ENCODE peak calls at places on chromosomes 3 and 15, in six cellular contexts. P is IMR-90, U is body of pancreas, J is tibial nerve, X is vagina, Y is adrenal gland. S is an unnamed sample. For H3K4me1, the result is how much of the 10 kb centered on the place peaks cover.

GRCh38 chr3:159796744-159797143 is 191.9 kb upstream of the IL12A start:
- DNase-seq in P (peak), U (no peak), J (no peak), X (no peak), Y (no peak), S (no peak)

GRCh38 chr15:96804754-96805153 is 474.3 kb downstream of the NR2F2 start:
- DNase-seq in P (no peak), U (no peak), J (no peak), X (no peak), Y (no peak), S (no peak)

GRCh38 chr15:78060232-78060631 is 17.3 kb downstream of the TBC1D2B start:
- DNase-seq in P (no peak), U (no peak), J (no peak), X (no peak), Y (no peak), S (no peak)

GRCh38 chr3:138696661-138697370 is 88.2 kb downstream of the FAIM start:
- DNase-seq in P (no peak), U (no peak), J (no peak), X (no peak), Y (no peak), S (no peak)

GRCh38 chr3:101996832-101997231 is 147.5 kb downstream of the NFKBIZ start:
- DNase-seq in P (no peak), U (no peak), J (no peak), X (no peak), Y (no peak), S (no peak)

GRCh38 chr15:61083781-61084134 is 145.3 kb downstream of the RORA start:
- DNase-seq in P (no peak), U (no peak), J (no peak), X (no peak), Y (no peak), S (no peak)

GRCh38 chr15:101250331-101250730 is 1.5 kb downstream of the CHSY1 start:
- DNase-seq in P (peak), U (no peak), J (no peak), X (no peak), Y (no peak), S (no peak)

GRCh38 chr3:131038326-131038725 is 11.6 kb downstream of the NEK11 start:
- DNase-seq in P (peak), U (no peak), J (no peak), X (no peak), Y (no peak), S (no peak)

GRCh38 chr3:155185623-155186022 is 105.5 kb downstream of the MME start:
- DNase-seq in P (peak), U (no peak), J (no peak), X (no peak), Y (no peak), S (no peak)

GRCh38 chr15:95799286-95800187 is 531.0 kb upstream of the NR2F2 start:
- DNase-seq in P (peak), U (no peak), J (no peak), X (no peak), Y (no peak), S (no peak)

GRCh38 chr3:37519661-37520060 is 342.0 kb upstream of the CTDSPL start:
- DNase-seq in P (no peak), U (no peak), J (no peak), X (no peak), Y (no peak), S (no peak)

GRCh38 chr15:63531586-63531985 is 27.2 kb downstream of the USP3 start:
- DNase-seq in P (no peak), U (no peak), J (no peak), X (no peak), Y (no peak), S (no peak)

GRCh38 chr15:83285979-83286553 is 1.6 kb upstream of the BNC1 start:
- DNase-seq in P (peak), U (no peak), J (no peak), X (no peak), Y (no peak), S (no peak)

GRCh38 chr3:177056927-177057326 is 140.4 kb downstream of the TBL1XR1 start:
- DNase-seq in P (no peak), U (no peak), J (no peak), X (no peak), Y (no peak), S (no peak)

GRCh38 chr3:187587012-187587544 is 83.1 kb downstream of the SST start:
- DNase-seq in P (no peak), U (no peak), J (no peak), X (no peak), Y (no peak), S (no peak)

GRCh38 chr3:156685752-156686151 is 11.4 kb downstream of the TIPARP start:
- DNase-seq in P (no peak), U (no peak), J (no peak), X (no peak), Y (no peak), S (no peak)

GRCh38 chr3:52204337-52205073 is 6.5 kb downstream of the ALAS1 start:
- DNase-seq in P (peak), U (peak), J (no peak), X (no peak), Y (no peak), S (no peak)

GRCh38 chr15:63135804-63136203 is 14.1 kb downstream of the LACTB start:
- DNase-seq in P (peak), U (no peak), J (no peak), X (no peak), Y (no peak), S (no peak)

GRCh38 chr15:57330619-57331018 is 45.7 kb upstream of the CGNL1 start:
- DNase-seq in P (peak), U (no peak), J (no peak), X (no peak), Y (no peak), S (no peak)

GRCh38 chr3:16665282-16665741 is 60.1 kb upstream of the DAZL start:
- DNase-seq in P (no peak), U (no peak), J (no peak), X (no peak), Y (no peak), S (no peak)

DNA sequence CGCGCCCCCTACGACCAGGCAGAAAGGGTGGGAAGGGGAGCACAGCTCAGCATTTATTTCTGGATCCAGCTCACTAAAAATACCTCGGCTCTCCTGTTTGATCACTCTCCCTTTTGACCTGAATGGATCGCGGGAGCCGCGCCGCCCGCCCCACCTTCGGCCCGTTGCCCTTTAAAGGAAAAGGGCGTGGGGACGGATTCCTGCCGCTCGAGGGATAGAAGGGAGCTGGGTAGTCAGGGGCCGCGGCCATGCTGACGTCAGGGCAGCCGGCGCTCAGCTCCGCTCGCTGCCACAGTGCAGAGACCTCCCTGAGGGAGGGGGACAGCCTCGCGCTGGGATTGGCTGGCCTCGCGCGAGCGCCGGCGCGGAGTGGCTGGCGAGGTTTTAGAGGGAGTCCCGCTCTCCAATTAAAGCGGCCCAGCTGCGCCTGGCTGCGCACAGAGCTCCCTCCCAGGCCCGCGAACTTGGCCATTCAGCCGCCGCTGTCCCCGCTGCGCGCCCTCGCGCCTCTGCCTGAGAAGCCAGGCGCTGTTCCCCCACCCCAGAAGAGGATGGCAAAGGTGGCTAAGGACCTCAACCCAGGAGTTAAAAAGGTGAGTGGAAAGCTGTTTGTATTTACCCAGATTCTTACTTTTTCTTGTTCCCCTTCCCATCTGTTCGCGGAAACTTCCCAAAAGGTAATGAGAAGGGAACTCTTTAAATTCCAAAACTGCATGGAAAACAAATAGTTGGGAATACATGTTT is at the start of gene LMCD1:
- DNase-seq in P (peak), U (peak), J (peak), X (no peak), Y (peak), S (peak)
- TF ChIP-seq POLR2A in P (peak), U (peak), J (peak), X (peak), Y (peak), S (peak)

DNA sequence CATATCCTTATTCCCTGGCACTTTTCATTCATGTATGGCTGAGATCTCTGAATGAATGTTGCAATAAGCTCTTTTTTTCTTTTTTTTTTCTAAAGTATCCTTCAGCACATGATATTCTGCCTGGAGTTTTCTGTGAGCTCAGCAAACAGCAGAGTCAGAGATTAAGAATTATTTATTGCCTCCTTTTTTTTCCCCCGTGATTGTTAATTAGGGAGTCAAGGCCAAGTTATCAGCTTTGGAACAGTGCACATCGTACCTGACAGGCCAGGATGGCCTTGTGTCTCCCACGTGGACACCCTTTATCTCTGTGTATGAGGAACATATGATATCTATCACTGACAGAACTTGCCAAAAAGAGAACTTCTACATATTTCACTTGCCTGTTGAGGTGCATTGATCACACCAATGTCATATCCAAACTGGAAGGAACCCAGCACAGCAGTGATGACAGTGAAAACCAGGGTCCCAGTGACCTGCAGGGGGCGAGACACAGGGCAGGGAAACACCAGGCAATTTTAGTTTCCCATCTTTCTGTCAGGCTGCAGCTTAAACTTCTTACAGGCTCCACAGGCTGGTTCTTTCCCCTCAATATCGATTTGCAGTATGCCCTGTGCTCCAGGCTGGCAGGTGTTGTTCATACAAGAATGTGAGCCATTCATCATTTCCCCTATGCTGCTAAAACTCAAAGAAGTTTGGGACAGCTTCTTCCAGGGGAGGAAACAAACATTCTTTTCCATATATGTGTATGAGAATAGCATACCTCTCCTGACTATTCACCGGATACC is 8.2 kb downstream of the SLC2A2 start:
- DNase-seq in P (no peak), U (peak), J (no peak), X (no peak), Y (no peak), S (no peak)
- TF ChIP-seq CTCF in P (peak), U (peak), J (no peak), X (no peak), Y (no peak), S (no peak)

GRCh38 chr3:195893916-195894315 is 14.4 kb downstream of the TNK2 start:
- DNase-seq in P (no peak), U (no peak), J (no peak), X (no peak), Y (no peak), S (no peak)

GRCh38 chr3:195892105-195892354 is 16.3 kb downstream of the TNK2 start:
- DNase-seq in P (no peak), U (no peak), J (no peak), X (no peak), Y (no peak), S (no peak)

GRCh38 chr3:195893516-195893915 is 14.8 kb downstream of the TNK2 start:
- DNase-seq in P (no peak), U (no peak), J (no peak), X (no peak), Y (no peak), S (no peak)

GRCh38 chr3:195892355-195893120 is 15.8 kb downstream of the TNK2 start:
- DNase-seq in P (peak), U (peak), J (peak), X (no peak), Y (no peak), S (peak)

GRCh38 chr3:195893121-195893449 is 15.3 kb downstream of the TNK2 start:
- DNase-seq in P (no peak), U (peak), J (no peak), X (no peak), Y (no peak), S (peak)
- H3K4me1 ChIP-seq in P (under half), U (half or more), J (half or more), X (half or more), Y (under half), S (under half)

GRCh38 chr15:42157381-42157780 is 945 bp upstream of the PLA2G4F start:
- DNase-seq in P (no peak), U (no peak), J (no peak), X (no peak), Y (no peak), S (no peak)

GRCh38 chr15:42155546-42156265 is 730 bp downstream of the PLA2G4F start:
- DNase-seq in P (no peak), U (peak), J (no peak), X (no peak), Y (no peak), S (no peak)

GRCh38 chr15:42157981-42158765 is 1.7 kb upstream of the PLA2G4F start:
- DNase-seq in P (peak), U (no peak), J (no peak), X (no peak), Y (peak), S (peak)

GRCh38 chr15:42154576-42155355 is 1.7 kb downstream of the PLA2G4F start:
- DNase-seq in P (no peak), U (no peak), J (no peak), X (no peak), Y (no peak), S (no peak)

GRCh38 chr15:42156266-42156922 is at the start of gene PLA2G4F:
- DNase-seq in P (no peak), U (peak), J (no peak), X (no peak), Y (no peak), S (no peak)
- TF ChIP-seq POLR2A in P (no peak), U (peak), J (no peak), X (no peak), Y (no peak), S (no peak)

DNA sequence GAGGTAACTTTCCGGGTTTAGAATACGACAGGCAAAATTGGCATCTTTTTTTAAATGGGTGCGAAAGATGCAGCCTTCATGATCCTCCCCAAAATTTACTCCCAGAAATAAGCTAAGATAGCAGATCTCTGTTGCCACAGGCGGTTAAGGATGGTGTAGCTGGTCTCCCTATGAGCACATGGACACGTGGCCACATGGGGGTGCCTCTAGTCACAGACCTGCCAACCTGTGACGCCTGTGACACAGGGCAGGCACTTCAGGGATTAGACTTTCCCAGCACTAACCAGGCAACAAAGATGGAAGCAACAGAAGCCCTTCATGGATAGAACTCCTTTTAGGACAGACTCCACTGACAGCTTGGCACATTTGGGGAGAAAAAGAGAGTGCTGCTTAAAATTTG is 320.3 kb downstream of the THSD4 start:
- DNase-seq in P (no peak), U (no peak), J (no peak), X (no peak), Y (no peak), S (no peak)
- TF ChIP-seq CTCF in P (no peak), U (no peak), J (no peak), X (no peak), Y (no peak), S (no peak)

GRCh38 chr3:152472606-152472954 is 203.9 kb downstream of the MBNL1 start:
- DNase-seq in P (no peak), U (no peak), J (no peak), X (no peak), Y (no peak), S (no peak)

GRCh38 chr3:152471814-152472605 is 203.3 kb downstream of the MBNL1 start:
- DNase-seq in P (peak), U (peak), J (peak), X (no peak), Y (peak), S (peak)

GRCh38 chr3:152480282-152480953 is 211.7 kb downstream of the MBNL1 start:
- DNase-seq in P (no peak), U (no peak), J (no peak), X (no peak), Y (no peak), S (no peak)

GRCh38 chr3:152474585-152474984 is 205.9 kb downstream of the MBNL1 start:
- DNase-seq in P (peak), U (no peak), J (no peak), X (no peak), Y (no peak), S (no peak)

DNA sequence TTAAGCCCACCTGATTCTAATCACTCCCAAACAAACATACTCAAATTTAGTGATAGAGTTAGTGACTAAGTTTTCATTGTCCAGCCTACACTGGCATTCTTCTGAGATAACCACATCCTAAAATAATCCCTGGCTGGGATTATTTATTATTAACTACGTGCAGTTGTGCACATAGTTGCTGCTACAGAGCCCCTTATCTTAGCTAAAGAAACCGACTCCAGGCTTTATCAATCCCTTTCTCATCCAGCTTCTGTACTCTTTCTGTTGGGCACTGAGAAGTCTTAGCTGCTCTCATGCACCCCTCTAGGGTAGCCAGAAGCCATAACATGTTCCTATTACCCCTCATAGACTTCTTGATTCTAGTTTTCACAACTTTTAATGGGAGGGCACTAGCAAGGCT is 208.7 kb downstream of the MBNL1 start:
- DNase-seq in P (peak), U (no peak), J (no peak), X (no peak), Y (no peak), S (no peak)
- H3K4me1 ChIP-seq in P (under half), U (under half), J (under half), X (under half), Y (under half), S (under half)

GRCh38 chr3:15120986-15121385 is 22.0 kb upstream of the RBSN start:
- DNase-seq in P (no peak), U (no peak), J (no peak), X (no peak), Y (no peak), S (no peak)

GRCh38 chr3:15117011-15117410 is 18.1 kb upstream of the RBSN start:
- DNase-seq in P (no peak), U (no peak), J (no peak), X (no peak), Y (no peak), S (no peak)

GRCh38 chr3:15121936-15122335 is 23.0 kb upstream of the RBSN start:
- DNase-seq in P (no peak), U (no peak), J (no peak), X (no peak), Y (no peak), S (no peak)

DNA sequence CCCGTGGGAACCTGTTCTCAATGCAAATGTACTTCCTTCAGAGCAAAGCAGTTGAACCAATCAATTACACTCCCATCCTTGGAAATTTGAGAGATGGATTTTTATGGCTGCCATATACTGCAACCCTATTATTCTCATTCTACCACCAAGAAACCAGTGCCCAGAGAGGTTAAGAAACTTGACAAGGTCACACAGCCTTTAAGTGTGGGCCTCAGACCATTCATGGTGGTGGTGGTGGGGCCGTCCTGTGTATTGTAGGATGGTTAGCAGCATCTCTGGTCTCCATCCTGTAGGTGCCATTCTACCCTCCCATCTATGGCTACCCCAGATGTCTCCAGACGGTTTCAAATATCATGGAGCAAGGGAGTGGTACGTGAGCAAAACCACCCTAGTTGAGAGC is 23.4 kb upstream of the RBSN start:
- DNase-seq in P (no peak), U (no peak), J (no peak), X (no peak), Y (no peak), S (no peak)
- TF ChIP-seq POLR2A in P (no peak), U (no peak), J (no peak), X (no peak), Y (no peak), S (no peak)